ENCODE peak calls at places on chromosome 22, in nine cellular contexts. One of them, this sample, is unnamed.
A peak's percentile ranks its signal among the peaks of the same experiment; 100 is the strongest.

GRCh38 chr22:50317178-50317577 is 9.6 kb downstream of the DENND6B start:
- DNase-seq in fibroblast of gingiva: no peak
- DNase-seq in dorsolateral prefrontal cortex: no peak
- DNase-seq in stimulated activated CD4-positive, alpha-beta T cell treated with anti-CD3 and anti-CD28 coated beads, Interleukin-4, amount 100 ng/mL, for 48 hours: no peak
- DNase-seq in T-helper 9 cell: no peak
- DNase-seq in hepatocyte: peak; percentile 3
- DNase-seq in NCI-H1105 treated with DMSO at 0.1 percent for 48 hours: no peak
- DNase-seq in activated CD4-positive, alpha-beta T cell treated with anti-CD3 and anti-CD28 coated beads, Interleukin-2, amount 10 ng/mL, durations not matched to agents 7 days and 5 days: no peak
- DNase-seq in cardiac fibroblast: no peak
- DNase-seq in this sample: no peak

GRCh38 chr22:30824711-30825110 is 130.0 kb downstream of the OSBP2 start:
- DNase-seq in NCI-H1105 treated with DMSO at 0.1 percent for 48 hours: no peak
- DNase-seq in stimulated activated CD4-positive, alpha-beta T cell treated with anti-CD3 and anti-CD28 coated beads, Interleukin-4, amount 100 ng/mL, for 48 hours: no peak
- DNase-seq in activated CD4-positive, alpha-beta T cell treated with anti-CD3 and anti-CD28 coated beads, Interleukin-2, amount 10 ng/mL, durations not matched to agents 7 days and 5 days: no peak
- DNase-seq in T-helper 9 cell: no peak
- DNase-seq in dorsolateral prefrontal cortex: no peak
- DNase-seq in hepatocyte: no peak
- DNase-seq in cardiac fibroblast: no peak
- DNase-seq in fibroblast of gingiva: no peak
- DNase-seq in this sample: no peak

GRCh38 chr22:32802291-32802826 is 854 bp downstream of the TIMP3 start:
- DNase-seq in NCI-H1105 treated with DMSO at 0.1 percent for 48 hours: no peak
- DNase-seq in activated CD4-positive, alpha-beta T cell treated with anti-CD3 and anti-CD28 coated beads, Interleukin-2, amount 10 ng/mL, durations not matched to agents 7 days and 5 days: no peak
- DNase-seq in stimulated activated CD4-positive, alpha-beta T cell treated with anti-CD3 and anti-CD28 coated beads, Interleukin-4, amount 100 ng/mL, for 48 hours: no peak
- DNase-seq in T-helper 9 cell: no peak
- DNase-seq in fibroblast of gingiva: no peak
- DNase-seq in dorsolateral prefrontal cortex: no peak
- DNase-seq in cardiac fibroblast: peak; percentile 30
- DNase-seq in hepatocyte: no peak
- DNase-seq in this sample: no peak

GRCh38 chr22:43477151-43477725 is 65.4 kb downstream of the MPPED1 start:
- DNase-seq in fibroblast of gingiva: no peak
- DNase-seq in activated CD4-positive, alpha-beta T cell treated with anti-CD3 and anti-CD28 coated beads, Interleukin-2, amount 10 ng/mL, durations not matched to agents 7 days and 5 days: no peak
- DNase-seq in stimulated activated CD4-positive, alpha-beta T cell treated with anti-CD3 and anti-CD28 coated beads, Interleukin-4, amount 100 ng/mL, for 48 hours: no peak
- DNase-seq in NCI-H1105 treated with DMSO at 0.1 percent for 48 hours: no peak
- DNase-seq in cardiac fibroblast: no peak
- DNase-seq in dorsolateral prefrontal cortex: no peak
- DNase-seq in hepatocyte: no peak
- DNase-seq in T-helper 9 cell: no peak
- DNase-seq in this sample: no peak

GRCh38 chr22:26623984-26624383 is 2.2 kb downstream of the CRYBA4 start:
- DNase-seq in T-helper 9 cell: no peak
- DNase-seq in fibroblast of gingiva: no peak
- DNase-seq in hepatocyte: no peak
- DNase-seq in activated CD4-positive, alpha-beta T cell treated with anti-CD3 and anti-CD28 coated beads, Interleukin-2, amount 10 ng/mL, durations not matched to agents 7 days and 5 days: no peak
- DNase-seq in cardiac fibroblast: no peak
- DNase-seq in NCI-H1105 treated with DMSO at 0.1 percent for 48 hours: no peak
- DNase-seq in stimulated activated CD4-positive, alpha-beta T cell treated with anti-CD3 and anti-CD28 coated beads, Interleukin-4, amount 100 ng/mL, for 48 hours: no peak
- DNase-seq in dorsolateral prefrontal cortex: no peak
- DNase-seq in this sample: no peak

GRCh38 chr22:38271927-38272372 is 860 bp downstream of the TMEM184B start:
- DNase-seq in hepatocyte: no peak
- DNase-seq in dorsolateral prefrontal cortex: no peak
- DNase-seq in T-helper 9 cell: no peak
- DNase-seq in cardiac fibroblast: no peak
- DNase-seq in activated CD4-positive, alpha-beta T cell treated with anti-CD3 and anti-CD28 coated beads, Interleukin-2, amount 10 ng/mL, durations not matched to agents 7 days and 5 days: peak; percentile 14
- DNase-seq in stimulated activated CD4-positive, alpha-beta T cell treated with anti-CD3 and anti-CD28 coated beads, Interleukin-4, amount 100 ng/mL, for 48 hours: no peak
- DNase-seq in NCI-H1105 treated with DMSO at 0.1 percent for 48 hours: peak; percentile 82
- DNase-seq in fibroblast of gingiva: no peak
- DNase-seq in this sample: no peak

GRCh38 chr22:46935506-46936377 is 173.3 kb downstream of the TBC1D22A start:
- DNase-seq in T-helper 9 cell: no peak
- DNase-seq in activated CD4-positive, alpha-beta T cell treated with anti-CD3 and anti-CD28 coated beads, Interleukin-2, amount 10 ng/mL, durations not matched to agents 7 days and 5 days: no peak
- DNase-seq in dorsolateral prefrontal cortex: no peak
- DNase-seq in stimulated activated CD4-positive, alpha-beta T cell treated with anti-CD3 and anti-CD28 coated beads, Interleukin-4, amount 100 ng/mL, for 48 hours: no peak
- DNase-seq in fibroblast of gingiva: no peak
- DNase-seq in NCI-H1105 treated with DMSO at 0.1 percent for 48 hours: no peak
- DNase-seq in cardiac fibroblast: no peak
- DNase-seq in hepatocyte: peak; percentile 74
- DNase-seq in this sample: no peak

GRCh38 chr22:32745251-32745995 is 56.1 kb upstream of the TIMP3 start:
- DNase-seq in activated CD4-positive, alpha-beta T cell treated with anti-CD3 and anti-CD28 coated beads, Interleukin-2, amount 10 ng/mL, durations not matched to agents 7 days and 5 days: no peak
- DNase-seq in T-helper 9 cell: no peak
- DNase-seq in dorsolateral prefrontal cortex: no peak
- DNase-seq in fibroblast of gingiva: peak; percentile 42
- DNase-seq in NCI-H1105 treated with DMSO at 0.1 percent for 48 hours: no peak
- DNase-seq in hepatocyte: peak; percentile 77
- DNase-seq in stimulated activated CD4-positive, alpha-beta T cell treated with anti-CD3 and anti-CD28 coated beads, Interleukin-4, amount 100 ng/mL, for 48 hours: no peak
- DNase-seq in cardiac fibroblast: peak; percentile 22
- DNase-seq in this sample: peak; percentile 72

GRCh38 chr22:20434773-20435172 is 2.9 kb downstream of the SCARF2 start:
- DNase-seq in hepatocyte: no peak
- DNase-seq in activated CD4-positive, alpha-beta T cell treated with anti-CD3 and anti-CD28 coated beads, Interleukin-2, amount 10 ng/mL, durations not matched to agents 7 days and 5 days: no peak
- DNase-seq in fibroblast of gingiva: no peak
- DNase-seq in stimulated activated CD4-positive, alpha-beta T cell treated with anti-CD3 and anti-CD28 coated beads, Interleukin-4, amount 100 ng/mL, for 48 hours: no peak
- DNase-seq in dorsolateral prefrontal cortex: peak; percentile 34
- DNase-seq in T-helper 9 cell: no peak
- DNase-seq in NCI-H1105 treated with DMSO at 0.1 percent for 48 hours: no peak
- DNase-seq in cardiac fibroblast: no peak
- DNase-seq in this sample: no peak

GRCh38 chr22:41876675-41877074 is 38.2 kb downstream of the SHISA8 start:
- DNase-seq in cardiac fibroblast: no peak
- DNase-seq in stimulated activated CD4-positive, alpha-beta T cell treated with anti-CD3 and anti-CD28 coated beads, Interleukin-4, amount 100 ng/mL, for 48 hours: no peak
- DNase-seq in NCI-H1105 treated with DMSO at 0.1 percent for 48 hours: no peak
- DNase-seq in T-helper 9 cell: no peak
- DNase-seq in fibroblast of gingiva: no peak
- DNase-seq in activated CD4-positive, alpha-beta T cell treated with anti-CD3 and anti-CD28 coated beads, Interleukin-2, amount 10 ng/mL, durations not matched to agents 7 days and 5 days: no peak
- DNase-seq in hepatocyte: no peak
- DNase-seq in dorsolateral prefrontal cortex: no peak
- DNase-seq in this sample: no peak

GRCh38 chr22:37282385-37282677 is at the start of gene CYTH4:
- DNase-seq in dorsolateral prefrontal cortex: no peak
- DNase-seq in NCI-H1105 treated with DMSO at 0.1 percent for 48 hours: no peak
- DNase-seq in cardiac fibroblast: peak; percentile 26
- DNase-seq in activated CD4-positive, alpha-beta T cell treated with anti-CD3 and anti-CD28 coated beads, Interleukin-2, amount 10 ng/mL, durations not matched to agents 7 days and 5 days: peak; percentile 85
- DNase-seq in fibroblast of gingiva: no peak
- DNase-seq in T-helper 9 cell: peak; percentile 68
- DNase-seq in stimulated activated CD4-positive, alpha-beta T cell treated with anti-CD3 and anti-CD28 coated beads, Interleukin-4, amount 100 ng/mL, for 48 hours: peak; percentile 74
- DNase-seq in hepatocyte: no peak
- DNase-seq in this sample: no peak

GRCh38 chr22:27879923-27880322 is 39.1 kb downstream of the PITPNB start:
- DNase-seq in fibroblast of gingiva: peak; percentile 34
- DNase-seq in dorsolateral prefrontal cortex: no peak
- DNase-seq in cardiac fibroblast: peak; percentile 68
- DNase-seq in activated CD4-positive, alpha-beta T cell treated with anti-CD3 and anti-CD28 coated beads, Interleukin-2, amount 10 ng/mL, durations not matched to agents 7 days and 5 days: peak; percentile 17
- DNase-seq in stimulated activated CD4-positive, alpha-beta T cell treated with anti-CD3 and anti-CD28 coated beads, Interleukin-4, amount 100 ng/mL, for 48 hours: no peak
- DNase-seq in NCI-H1105 treated with DMSO at 0.1 percent for 48 hours: peak; percentile 14
- DNase-seq in hepatocyte: peak; percentile 50
- DNase-seq in T-helper 9 cell: no peak
- DNase-seq in this sample: no peak

GRCh38 chr22:29004647-29005371 is 56.8 kb downstream of the C22orf31 start:
- DNase-seq in stimulated activated CD4-positive, alpha-beta T cell treated with anti-CD3 and anti-CD28 coated beads, Interleukin-4, amount 100 ng/mL, for 48 hours: no peak
- DNase-seq in hepatocyte: peak; percentile 85
- DNase-seq in cardiac fibroblast: no peak
- DNase-seq in fibroblast of gingiva: no peak
- DNase-seq in NCI-H1105 treated with DMSO at 0.1 percent for 48 hours: peak; percentile 79
- DNase-seq in dorsolateral prefrontal cortex: peak; percentile 45
- DNase-seq in T-helper 9 cell: no peak
- DNase-seq in activated CD4-positive, alpha-beta T cell treated with anti-CD3 and anti-CD28 coated beads, Interleukin-2, amount 10 ng/mL, durations not matched to agents 7 days and 5 days: no peak
- DNase-seq in this sample: no peak

GRCh38 chr22:23098718-23099524 is 28.6 kb downstream of the GNAZ start:
- DNase-seq in hepatocyte: no peak
- DNase-seq in dorsolateral prefrontal cortex: peak; percentile 69
- DNase-seq in fibroblast of gingiva: no peak
- DNase-seq in stimulated activated CD4-positive, alpha-beta T cell treated with anti-CD3 and anti-CD28 coated beads, Interleukin-4, amount 100 ng/mL, for 48 hours: no peak
- DNase-seq in NCI-H1105 treated with DMSO at 0.1 percent for 48 hours: no peak
- DNase-seq in activated CD4-positive, alpha-beta T cell treated with anti-CD3 and anti-CD28 coated beads, Interleukin-2, amount 10 ng/mL, durations not matched to agents 7 days and 5 days: no peak
- DNase-seq in cardiac fibroblast: no peak
- DNase-seq in T-helper 9 cell: no peak
- DNase-seq in this sample: no peak

GRCh38 chr22:49303781-49304461 is 523.8 kb downstream of the BRD1 start:
- DNase-seq in hepatocyte: no peak
- DNase-seq in dorsolateral prefrontal cortex: no peak
- DNase-seq in NCI-H1105 treated with DMSO at 0.1 percent for 48 hours: no peak
- DNase-seq in fibroblast of gingiva: no peak
- DNase-seq in T-helper 9 cell: no peak
- DNase-seq in cardiac fibroblast: no peak
- DNase-seq in activated CD4-positive, alpha-beta T cell treated with anti-CD3 and anti-CD28 coated beads, Interleukin-2, amount 10 ng/mL, durations not matched to agents 7 days and 5 days: no peak
- DNase-seq in stimulated activated CD4-positive, alpha-beta T cell treated with anti-CD3 and anti-CD28 coated beads, Interleukin-4, amount 100 ng/mL, for 48 hours: no peak
- DNase-seq in this sample: no peak

GRCh38 chr22:20174785-20175596 is 24.1 kb upstream of the CCDC188 start:
- DNase-seq in T-helper 9 cell: no peak
- DNase-seq in stimulated activated CD4-positive, alpha-beta T cell treated with anti-CD3 and anti-CD28 coated beads, Interleukin-4, amount 100 ng/mL, for 48 hours: no peak
- DNase-seq in hepatocyte: peak; percentile 38
- DNase-seq in NCI-H1105 treated with DMSO at 0.1 percent for 48 hours: no peak
- DNase-seq in activated CD4-positive, alpha-beta T cell treated with anti-CD3 and anti-CD28 coated beads, Interleukin-2, amount 10 ng/mL, durations not matched to agents 7 days and 5 days: no peak
- DNase-seq in dorsolateral prefrontal cortex: no peak
- DNase-seq in cardiac fibroblast: peak; percentile 31
- DNase-seq in fibroblast of gingiva: no peak
- DNase-seq in this sample: no peak

GRCh38 chr22:39176067-39176621 is 23.7 kb upstream of the CBX7 start:
- DNase-seq in fibroblast of gingiva: peak; percentile 68
- DNase-seq in T-helper 9 cell: no peak
- DNase-seq in stimulated activated CD4-positive, alpha-beta T cell treated with anti-CD3 and anti-CD28 coated beads, Interleukin-4, amount 100 ng/mL, for 48 hours: no peak
- DNase-seq in dorsolateral prefrontal cortex: no peak
- DNase-seq in hepatocyte: peak; percentile 58
- DNase-seq in NCI-H1105 treated with DMSO at 0.1 percent for 48 hours: no peak
- DNase-seq in cardiac fibroblast: peak; percentile 77
- DNase-seq in activated CD4-positive, alpha-beta T cell treated with anti-CD3 and anti-CD28 coated beads, Interleukin-2, amount 10 ng/mL, durations not matched to agents 7 days and 5 days: no peak
- DNase-seq in this sample: no peak

GRCh38 chr22:39545310-39546063 is 12.9 kb upstream of the RPS19BP1 start:
- DNase-seq in stimulated activated CD4-positive, alpha-beta T cell treated with anti-CD3 and anti-CD28 coated beads, Interleukin-4, amount 100 ng/mL, for 48 hours: peak; percentile 50
- DNase-seq in NCI-H1105 treated with DMSO at 0.1 percent for 48 hours: no peak
- DNase-seq in activated CD4-positive, alpha-beta T cell treated with anti-CD3 and anti-CD28 coated beads, Interleukin-2, amount 10 ng/mL, durations not matched to agents 7 days and 5 days: peak; percentile 66
- DNase-seq in T-helper 9 cell: peak; percentile 70
- DNase-seq in hepatocyte: peak; percentile 77
- DNase-seq in dorsolateral prefrontal cortex: no peak
- DNase-seq in cardiac fibroblast: peak; percentile 45
- DNase-seq in fibroblast of gingiva: no peak
- DNase-seq in this sample: no peak

GRCh38 chr22:29427176-29427760 is 11.1 kb upstream of the RFPL1 start:
- DNase-seq in NCI-H1105 treated with DMSO at 0.1 percent for 48 hours: no peak
- DNase-seq in activated CD4-positive, alpha-beta T cell treated with anti-CD3 and anti-CD28 coated beads, Interleukin-2, amount 10 ng/mL, durations not matched to agents 7 days and 5 days: no peak
- DNase-seq in dorsolateral prefrontal cortex: no peak
- DNase-seq in stimulated activated CD4-positive, alpha-beta T cell treated with anti-CD3 and anti-CD28 coated beads, Interleukin-4, amount 100 ng/mL, for 48 hours: no peak
- DNase-seq in T-helper 9 cell: no peak
- DNase-seq in hepatocyte: no peak
- DNase-seq in fibroblast of gingiva: no peak
- DNase-seq in cardiac fibroblast: no peak
- DNase-seq in this sample: no peak

GRCh38 chr22:40855104-40855959 is 1.1 kb downstream of the ST13 start:
- DNase-seq in stimulated activated CD4-positive, alpha-beta T cell treated with anti-CD3 and anti-CD28 coated beads, Interleukin-4, amount 100 ng/mL, for 48 hours: no peak
- DNase-seq in dorsolateral prefrontal cortex: no peak
- DNase-seq in fibroblast of gingiva: peak; percentile 37
- DNase-seq in hepatocyte: peak; percentile 23
- DNase-seq in NCI-H1105 treated with DMSO at 0.1 percent for 48 hours: peak; percentile 48
- DNase-seq in cardiac fibroblast: peak; percentile 49
- DNase-seq in activated CD4-positive, alpha-beta T cell treated with anti-CD3 and anti-CD28 coated beads, Interleukin-2, amount 10 ng/mL, durations not matched to agents 7 days and 5 days: no peak
- DNase-seq in T-helper 9 cell: no peak
- DNase-seq in this sample: no peak

GRCh38 chr22:45889539-45890350 is 87.2 kb downstream of the WNT7B start:
- DNase-seq in hepatocyte: no peak
- DNase-seq in cardiac fibroblast: peak; percentile 29
- DNase-seq in stimulated activated CD4-positive, alpha-beta T cell treated with anti-CD3 and anti-CD28 coated beads, Interleukin-4, amount 100 ng/mL, for 48 hours: no peak
- DNase-seq in dorsolateral prefrontal cortex: peak; percentile 43
- DNase-seq in T-helper 9 cell: no peak
- DNase-seq in activated CD4-positive, alpha-beta T cell treated with anti-CD3 and anti-CD28 coated beads, Interleukin-2, amount 10 ng/mL, durations not matched to agents 7 days and 5 days: no peak
- DNase-seq in fibroblast of gingiva: no peak
- DNase-seq in NCI-H1105 treated with DMSO at 0.1 percent for 48 hours: no peak
- DNase-seq in this sample: no peak

GRCh38 chr22:20237480-20238440 is 30.4 kb downstream of the RTN4R start:
- DNase-seq in NCI-H1105 treated with DMSO at 0.1 percent for 48 hours: no peak
- DNase-seq in activated CD4-positive, alpha-beta T cell treated with anti-CD3 and anti-CD28 coated beads, Interleukin-2, amount 10 ng/mL, durations not matched to agents 7 days and 5 days: peak; percentile 54
- DNase-seq in cardiac fibroblast: no peak
- DNase-seq in fibroblast of gingiva: no peak
- DNase-seq in dorsolateral prefrontal cortex: no peak
- DNase-seq in T-helper 9 cell: peak; percentile 31
- DNase-seq in hepatocyte: no peak
- DNase-seq in stimulated activated CD4-positive, alpha-beta T cell treated with anti-CD3 and anti-CD28 coated beads, Interleukin-4, amount 100 ng/mL, for 48 hours: no peak
- DNase-seq in this sample: no peak

GRCh38 chr22:46175631-46176030 is 25.3 kb downstream of the PPARA start:
- DNase-seq in stimulated activated CD4-positive, alpha-beta T cell treated with anti-CD3 and anti-CD28 coated beads, Interleukin-4, amount 100 ng/mL, for 48 hours: no peak
- DNase-seq in hepatocyte: no peak
- DNase-seq in fibroblast of gingiva: peak; percentile 57
- DNase-seq in T-helper 9 cell: no peak
- DNase-seq in dorsolateral prefrontal cortex: no peak
- DNase-seq in cardiac fibroblast: peak; percentile 89
- DNase-seq in activated CD4-positive, alpha-beta T cell treated with anti-CD3 and anti-CD28 coated beads, Interleukin-2, amount 10 ng/mL, durations not matched to agents 7 days and 5 days: no peak
- DNase-seq in NCI-H1105 treated with DMSO at 0.1 percent for 48 hours: no peak
- DNase-seq in this sample: no peak

GRCh38 chr22:41910599-41911291 is 4.1 kb downstream of the SHISA8 start:
- DNase-seq in stimulated activated CD4-positive, alpha-beta T cell treated with anti-CD3 and anti-CD28 coated beads, Interleukin-4, amount 100 ng/mL, for 48 hours: no peak
- DNase-seq in T-helper 9 cell: peak; percentile 23
- DNase-seq in NCI-H1105 treated with DMSO at 0.1 percent for 48 hours: no peak
- DNase-seq in fibroblast of gingiva: no peak
- DNase-seq in hepatocyte: peak; percentile 38
- DNase-seq in dorsolateral prefrontal cortex: peak; percentile 79
- DNase-seq in cardiac fibroblast: peak; percentile 22
- DNase-seq in activated CD4-positive, alpha-beta T cell treated with anti-CD3 and anti-CD28 coated beads, Interleukin-2, amount 10 ng/mL, durations not matched to agents 7 days and 5 days: peak; percentile 26
- DNase-seq in this sample: no peak

GRCh38 chr22:11613898-11614755 is 3913.9 kb upstream of the OR11H1 start:
- DNase-seq in T-helper 9 cell: no peak
- DNase-seq in hepatocyte: no peak
- DNase-seq in fibroblast of gingiva: no peak
- DNase-seq in dorsolateral prefrontal cortex: no peak
- DNase-seq in stimulated activated CD4-positive, alpha-beta T cell treated with anti-CD3 and anti-CD28 coated beads, Interleukin-4, amount 100 ng/mL, for 48 hours: no peak
- DNase-seq in activated CD4-positive, alpha-beta T cell treated with anti-CD3 and anti-CD28 coated beads, Interleukin-2, amount 10 ng/mL, durations not matched to agents 7 days and 5 days: no peak
- DNase-seq in cardiac fibroblast: no peak
- DNase-seq in NCI-H1105 treated with DMSO at 0.1 percent for 48 hours: no peak
- DNase-seq in this sample: no peak

This sample was measured in fibroblast of the conjunctiva.